ENCODE peak calls at places on chromosomes 4 and X, in five cellular contexts. T is G401; X is hippocampal formation; K is T-helper 2 cell; R is activated CD8-positive, alpha-beta memory T cell treated with anti-CD3 and anti-CD28 coated beads for 24 hours. N is an unnamed sample.

GRCh38 chr4:172998527-172999469 is 169.8 kb upstream of the GALNT7 start:
- DNase-seq in K (no peak), X (no peak), R (no peak), T (no peak), N (no peak)

GRCh38 chr4:37597019-37597418 is 89.2 kb downstream of the RELL1 start:
- DNase-seq in T (no peak), X (no peak), R (no peak), K (no peak), N (no peak)

GRCh38 chr4:123481034-123481433 is 84.4 kb downstream of the SPRY1 start:
- DNase-seq in K (no peak), T (peak; percentile 12), R (no peak), X (no peak), N (no peak)

GRCh38 chr4:108531461-108531860 is 88.9 kb upstream of the RPL34 start:
- DNase-seq in X (no peak), R (no peak), K (no peak), T (no peak), N (no peak)

GRCh38 chr4:112520598-112521122 is 4.7 kb upstream of the NEUROG2 start:
- DNase-seq in K (no peak), X (no peak), T (no peak), R (no peak), N (no peak)

GRCh38 chrX:154481911-154482601 is 3.0 kb upstream of the LAGE3 start:
- DNase-seq in X (no peak), K (no peak), R (no peak), T (no peak), N (no peak)

GRCh38 chrX:72466493-72466892 is 106.2 kb downstream of the HDAC8 start:
- DNase-seq in X (no peak), K (no peak), T (no peak), R (no peak), N (no peak)

GRCh38 chrX:72306851-72307645 is 1.3 kb upstream of the CITED1 start:
- DNase-seq in K (no peak), X (peak; percentile 29), R (peak; percentile 73), T (peak; percentile 72), N (peak; percentile 27)

GRCh38 chr4:577499-578450 is 1.7 kb upstream of the TMEM271 start:
- DNase-seq in R (peak; percentile 63), T (peak; percentile 53), X (no peak), K (no peak), N (no peak)

GRCh38 chr4:149754526-149754925 is 61.1 kb downstream of the IQCM start:
- DNase-seq in X (no peak), K (no peak), T (no peak), R (no peak), N (no peak)

GRCh38 chr4:71147261-71147660 is 153.8 kb downstream of the DCK start:
- DNase-seq in K (no peak), R (no peak), T (no peak), X (no peak), N (no peak)

GRCh38 chr4:7806080-7806630 is 133.5 kb downstream of the AFAP1 start:
- DNase-seq in K (no peak), R (no peak), X (peak; percentile 64), T (peak; percentile 24), N (no peak)

GRCh38 chr4:168765726-168766125 is 244.3 kb downstream of the CBR4 start:
- DNase-seq in K (no peak), T (no peak), R (no peak), X (no peak), N (no peak)

GRCh38 chr4:152634110-152634760 is 45.6 kb downstream of the TMEM154 start:
- DNase-seq in T (no peak), X (no peak), K (no peak), R (no peak), N (no peak)

GRCh38 chr4:156476359-156476758 is 495.2 kb downstream of the PDGFC start:
- DNase-seq in X (no peak), K (no peak), R (no peak), T (no peak), N (no peak)

GRCh38 chr4:176302283-176303275 is 17.2 kb upstream of the SPCS3 start:
- DNase-seq in T (no peak), K (no peak), R (no peak), X (no peak), N (no peak)

GRCh38 chr4:115234405-115235093 is 121.1 kb upstream of the NDST4 start:
- DNase-seq in K (no peak), R (no peak), X (no peak), T (no peak), N (no peak)

GRCh38 chrX:56618250-56618649 is 54.8 kb downstream of the UBQLN2 start:
- DNase-seq in X (no peak), R (no peak), T (no peak), K (no peak), N (no peak)

GRCh38 chr4:101599620-101600019 is 190.9 kb upstream of the BANK1 start:
- DNase-seq in X (no peak), T (no peak), K (no peak), R (no peak), N (no peak)

GRCh38 chrX:9587551-9588096 is 122.8 kb downstream of the TBL1X start:
- DNase-seq in R (no peak), X (no peak), K (no peak), T (no peak), N (no peak)

GRCh38 chr4:79862842-79863241 is 210.2 kb downstream of the ANTXR2 start:
- DNase-seq in T (no peak), K (no peak), X (no peak), R (no peak), N (no peak)

GRCh38 chr4:2266181-2266580 is 4.3 kb upstream of the MXD4 start:
- DNase-seq in R (no peak), K (no peak), X (peak; percentile 28), T (peak; percentile 85), N (no peak)

GRCh38 chrX:14899607-14900006 is 26.4 kb downstream of the MOSPD2 start:
- DNase-seq in T (peak; percentile 5), K (no peak), R (no peak), X (no peak), N (no peak)

GRCh38 chr4:74032064-74032463 is 6.4 kb downstream of the CXCL3 start:
- DNase-seq in T (no peak), R (no peak), K (no peak), X (no peak), N (no peak)

GRCh38 chrX:7110821-7111276 is 36.7 kb upstream of the STS start:
- DNase-seq in K (no peak), T (no peak), X (no peak), R (no peak), N (no peak)

GRCh38 chr4:4386736-4387392 is at the start of gene NSG1:
- DNase-seq in T (peak; percentile 69), R (peak; percentile 65), K (no peak), X (no peak), N (peak; percentile 48)

N was measured in stimulated activated naive CD4-positive, alpha-beta T cell treated with Interleukin-2 at 50 U/mL for 16 hours.